ENCODE peak calls at places on chromosomes 6 and 20, in six cellular contexts. C, Y, Z, W, R and F are unnamed samples.

GRCh38 chr20:8399963-8400362 is 267.9 kb downstream of the PLCB1 start:
- DNase-seq in C (no peak), R (no peak), Z (no peak), Y (no peak), W (no peak), F (no peak)

GRCh38 chr20:39800548-39800947 is 838.4 kb downstream of the DHX35 start:
- DNase-seq in C (peak), Z (no peak), W (no peak), R (no peak), Y (no peak), F (peak)

GRCh38 chr6:147167009-147167408 is 37.2 kb upstream of the STXBP5 start:
- DNase-seq in R (no peak), W (no peak), Y (no peak), Z (no peak), C (peak), F (no peak)

GRCh38 chr6:94088870-94089269 is 669.5 kb upstream of the EPHA7 start:
- DNase-seq in C (no peak), W (no peak), R (no peak), Y (no peak), Z (no peak), F (no peak)

GRCh38 chr20:32206383-32207210 is 946 bp downstream of the PLAGL2 start:
- DNase-seq in W (no peak), C (no peak), Y (no peak), Z (no peak), R (no peak), F (no peak)

GRCh38 chr6:150293019-150293418 is 75.8 kb upstream of the IYD start:
- DNase-seq in R (no peak), W (no peak), Z (no peak), Y (no peak), C (no peak), F (no peak)

GRCh38 chr6:40701352-40702007 is 114.3 kb upstream of the LRFN2 start:
- DNase-seq in Y (no peak), R (no peak), C (no peak), Z (no peak), W (no peak), F (no peak)

GRCh38 chr6:79404261-79404660 is 133.0 kb downstream of the LCA5 start:
- DNase-seq in R (no peak), Y (no peak), C (no peak), Z (peak), W (no peak), F (no peak)

GRCh38 chr6:163301721-163302635 is 112.5 kb upstream of the QKI start:
- DNase-seq in C (no peak), Y (no peak), R (no peak), Z (no peak), W (peak), F (no peak)

GRCh38 chr6:20630136-20630535 is 95.9 kb downstream of the CDKAL1 start:
- DNase-seq in C (no peak), R (no peak), W (no peak), Z (peak), Y (peak), F (no peak)

GRCh38 chr20:58075565-58075964 is 152.9 kb downstream of the ANKRD60 start:
- DNase-seq in C (no peak), Z (no peak), W (no peak), R (no peak), Y (peak), F (no peak)

GRCh38 chr20:11891081-11891826 is 26.4 kb upstream of the BTBD3 start:
- DNase-seq in W (peak), R (peak), Y (peak), C (peak), Z (peak), F (peak)

GRCh38 chr6:139508576-139508975 is 134.1 kb upstream of the CITED2 start:
- DNase-seq in R (no peak), Z (no peak), Y (no peak), W (no peak), C (no peak), F (no peak)

GRCh38 chr6:154786144-154786868 is 53.1 kb downstream of the SCAF8 start:
- DNase-seq in Y (no peak), W (no peak), C (no peak), R (peak), Z (no peak), F (no peak)

GRCh38 chr20:25864986-25865714 is 168.5 kb upstream of the ZNF337 start:
- DNase-seq in C (no peak), Z (no peak), W (no peak), R (no peak), Y (no peak), F (no peak)

GRCh38 chr6:15288856-15289255 is 43.0 kb downstream of the JARID2 start:
- DNase-seq in R (no peak), W (no peak), Z (no peak), Y (no peak), C (no peak), F (no peak)

GRCh38 chr6:34772940-34773339 is 15.6 kb downstream of the SNRPC start:
- DNase-seq in R (no peak), Z (no peak), W (no peak), C (no peak), Y (no peak), F (no peak)

GRCh38 chr6:74320076-74320475 is 624.1 kb downstream of the CD109 start:
- DNase-seq in Y (no peak), Z (no peak), R (no peak), C (no peak), W (no peak), F (peak)

GRCh38 chr6:125598422-125598821 is 151.0 kb upstream of the HEY2 start:
- DNase-seq in W (no peak), R (peak), Y (no peak), C (peak), Z (no peak), F (peak)

GRCh38 chr20:37209193-37209592 is 29.8 kb upstream of the MROH8 start:
- DNase-seq in R (no peak), C (no peak), Y (no peak), W (no peak), Z (no peak), F (no peak)

GRCh38 chr6:159908535-159908934 is 17.7 kb downstream of the MAS1 start:
- DNase-seq in Y (no peak), R (no peak), C (peak), Z (no peak), W (no peak), F (peak)

GRCh38 chr6:134750669-134751068 is 199.2 kb downstream of the ALDH8A1 start:
- DNase-seq in W (no peak), Y (no peak), Z (no peak), C (peak), R (no peak), F (peak)

GRCh38 chr6:131954775-131955107 is 3.6 kb upstream of the CCN2 start:
- DNase-seq in Z (no peak), Y (no peak), C (peak), R (peak), W (no peak), F (peak)

GRCh38 chr20:10984899-10985298 is 311.1 kb upstream of the JAG1 start:
- DNase-seq in Z (no peak), W (no peak), C (no peak), Y (no peak), R (no peak), F (peak)

GRCh38 chr20:50845566-50846211 is 50.8 kb downstream of the BCAS4 start:
- DNase-seq in W (no peak), R (no peak), Z (no peak), Y (no peak), C (no peak), F (no peak)

GRCh38 chr6:80366721-80367120 is 260.2 kb downstream of the BCKDHB start:
- DNase-seq in W (no peak), R (no peak), Z (no peak), Y (no peak), C (peak), F (peak)

GRCh38 chr6:40946738-40947301 is 92.2 kb downstream of the UNC5CL start:
- DNase-seq in W (no peak), C (no peak), Y (no peak), R (no peak), Z (no peak), F (no peak)

GRCh38 chr6:87274660-87275273 is 47.6 kb upstream of the SMIM8 start:
- DNase-seq in W (no peak), Y (no peak), R (no peak), C (peak), Z (no peak), F (peak)

GRCh38 chr6:113855500-113856010 is 1.6 kb upstream of the MARCKS start:
- DNase-seq in R (no peak), Z (no peak), C (peak), Y (peak), W (no peak), F (peak)

GRCh38 chr6:137542713-137543112 is 48.5 kb upstream of the OLIG3 start:
- DNase-seq in Y (no peak), W (no peak), C (no peak), R (no peak), Z (no peak), F (no peak)

GRCh38 chr6:163443985-163444553 is 29.6 kb downstream of the QKI start:
- DNase-seq in C (no peak), Z (no peak), W (no peak), Y (no peak), R (no peak), F (no peak)

GRCh38 chr20:46324379-46324778 is 16.1 kb upstream of the CDH22 start:
- DNase-seq in Z (no peak), C (no peak), W (no peak), R (no peak), Y (no peak), F (no peak)

DNA sequence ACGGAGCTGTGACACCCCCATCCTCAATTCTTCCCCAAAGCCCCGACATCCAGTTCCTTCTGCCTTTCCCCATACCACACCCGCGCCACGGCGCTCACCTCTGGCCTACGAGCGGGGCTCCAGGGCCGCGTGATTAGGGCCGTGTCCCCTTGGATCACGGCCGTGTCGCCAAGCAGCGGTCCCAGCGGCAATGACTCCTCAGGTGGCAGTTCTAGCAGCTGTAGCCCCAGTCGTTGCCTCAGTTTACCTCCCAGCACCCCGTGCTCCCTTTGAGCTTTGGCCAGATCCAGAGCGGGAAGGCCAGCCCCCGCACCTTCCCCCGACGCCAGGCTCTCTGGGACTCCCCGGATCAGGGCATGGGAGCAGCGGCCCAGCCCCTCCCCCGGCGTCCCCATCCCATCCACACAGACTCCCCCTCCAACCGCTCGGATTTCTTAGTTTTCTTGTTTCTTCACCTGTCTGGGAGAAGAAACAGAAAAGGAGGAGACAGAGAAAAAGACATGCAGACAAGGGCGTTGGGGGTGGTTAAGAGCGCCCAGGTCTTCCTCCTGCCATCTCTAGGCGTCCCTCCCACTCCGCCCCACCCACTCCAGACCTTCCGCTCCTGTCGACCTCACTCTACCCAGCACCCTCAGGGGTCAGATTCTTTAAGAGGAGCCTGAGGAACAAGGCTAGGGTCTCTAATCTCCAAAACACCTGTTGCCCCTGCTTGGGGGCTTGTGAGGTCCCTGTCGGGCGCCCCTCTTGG is at the start of gene DDAH2:
- DNase-seq in C (no peak), W (no peak), R (no peak), Y (no peak), Z (no peak), F (no peak)
- H2BK120ac ChIP-seq in C (peak), W (peak), R (peak), Y (no peak), Z (no peak), F (peak)

DNA sequence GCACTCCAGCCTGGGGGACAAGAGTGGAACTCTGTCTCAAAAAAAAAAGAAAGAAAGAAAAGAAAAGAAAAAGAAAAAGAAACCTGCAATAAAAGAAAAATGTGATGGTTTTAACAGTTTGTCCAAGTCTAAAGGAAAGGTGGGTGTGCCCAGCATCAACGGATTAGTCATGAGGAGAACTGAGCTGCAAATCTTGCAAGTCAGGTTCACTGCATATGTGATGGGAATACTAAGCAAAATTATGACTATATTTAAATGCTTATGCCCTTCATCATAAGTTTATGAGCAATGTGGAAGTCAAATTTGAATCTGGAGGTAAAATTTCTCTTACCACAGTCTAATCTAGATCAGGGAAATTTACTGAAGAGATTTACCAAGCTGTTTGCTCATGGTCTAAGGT is 13.1 kb upstream of the CDK19 start:
- DNase-seq in Y (no peak), W (no peak), R (no peak), Z (no peak), C (peak), F (no peak)
- H4K91ac ChIP-seq in Y (no peak), W (no peak), R (no peak), Z (no peak), C (no peak), F (no peak)

GRCh38 chr6:52612336-52613096 is 35.7 kb upstream of the TRAM2 start:
- DNase-seq in C (peak), W (no peak), Y (no peak), R (no peak), Z (no peak), F (peak)
- H2BK120ac ChIP-seq in C (peak), W (no peak), Y (no peak), R (no peak), Z (no peak), F (peak)

DNA sequence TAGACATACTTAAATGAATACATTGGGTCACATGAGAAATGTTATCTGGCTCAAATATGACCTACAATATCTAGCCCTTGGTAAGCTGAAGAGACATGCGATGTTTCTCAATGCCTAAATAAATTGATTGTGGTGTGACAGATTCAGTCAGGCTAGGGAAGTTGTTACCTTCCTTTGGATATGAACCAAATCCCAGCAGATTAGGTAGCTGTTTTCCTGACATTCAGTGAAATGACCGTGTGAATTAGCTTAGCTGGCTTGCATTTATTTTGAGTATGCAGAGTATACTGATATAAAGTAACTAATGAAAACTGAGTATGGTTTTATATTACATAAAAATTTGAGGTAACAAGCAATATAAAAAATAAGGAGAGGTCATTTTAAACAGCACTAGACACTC is 288.2 kb downstream of the GJA1 start:
- DNase-seq in W (no peak), C (no peak), Y (no peak), Z (no peak), R (no peak), F (no peak)
- H4K91ac ChIP-seq in W (no peak), C (no peak), Y (no peak), Z (no peak), R (no peak), F (no peak)